ENCODE peak calls at places on chromosomes 3 and 15, in nine cellular contexts. One of them, this sample, is unnamed.

GRCh38 chr3:78645628-78646310 is 1122.0 kb downstream of the ROBO1 start:
- DNase-seq in hypothalamus: no peak
- DNase-seq in retina: peak
- DNase-seq in body of pancreas: no peak
- DNase-seq in fibroblast of pulmonary artery: peak
- DNase-seq in sciatic nerve: no peak
- DNase-seq in lower lobe of right lung: no peak
- DNase-seq in HTR-8/SVneo: peak
- DNase-seq in COR-L47: peak
- DNase-seq in this sample: peak

GRCh38 chr3:171186817-171187216 is 160.3 kb upstream of the SLC2A2 start:
- DNase-seq in body of pancreas: no peak
- DNase-seq in HTR-8/SVneo: no peak
- DNase-seq in lower lobe of right lung: no peak
- DNase-seq in COR-L47: no peak
- DNase-seq in hypothalamus: no peak
- DNase-seq in sciatic nerve: no peak
- DNase-seq in fibroblast of pulmonary artery: no peak
- DNase-seq in retina: no peak
- DNase-seq in this sample: no peak

GRCh38 chr15:92906563-92907081 is 6.5 kb downstream of the CHD2 start:
- DNase-seq in retina: no peak
- DNase-seq in HTR-8/SVneo: no peak
- DNase-seq in sciatic nerve: no peak
- DNase-seq in fibroblast of pulmonary artery: no peak
- DNase-seq in hypothalamus: no peak
- DNase-seq in body of pancreas: peak
- DNase-seq in lower lobe of right lung: no peak
- DNase-seq in COR-L47: no peak
- DNase-seq in this sample: peak

GRCh38 chr15:36808401-36809160 is 229.2 kb downstream of the CDIN1 start:
- DNase-seq in fibroblast of pulmonary artery: peak
- DNase-seq in COR-L47: no peak
- DNase-seq in lower lobe of right lung: no peak
- DNase-seq in HTR-8/SVneo: no peak
- DNase-seq in retina: no peak
- DNase-seq in sciatic nerve: no peak
- DNase-seq in body of pancreas: peak
- DNase-seq in hypothalamus: no peak
- DNase-seq in this sample: peak

GRCh38 chr3:89851974-89852621 is 744.7 kb downstream of the EPHA3 start:
- DNase-seq in body of pancreas: peak
- DNase-seq in retina: peak
- DNase-seq in COR-L47: no peak
- DNase-seq in HTR-8/SVneo: peak
- DNase-seq in sciatic nerve: peak
- DNase-seq in fibroblast of pulmonary artery: peak
- DNase-seq in hypothalamus: no peak
- DNase-seq in lower lobe of right lung: no peak
- DNase-seq in this sample: no peak

GRCh38 chr15:40338921-40339620 is 1.7 kb downstream of the CCDC9B start:
- DNase-seq in sciatic nerve: peak
- DNase-seq in COR-L47: no peak
- DNase-seq in fibroblast of pulmonary artery: peak
- DNase-seq in HTR-8/SVneo: peak
- DNase-seq in body of pancreas: peak
- DNase-seq in retina: no peak
- DNase-seq in hypothalamus: peak
- DNase-seq in lower lobe of right lung: no peak
- DNase-seq in this sample: peak

GRCh38 chr3:35664460-35664919 is 25.2 kb downstream of the ARPP21 start:
- DNase-seq in COR-L47: peak
- DNase-seq in sciatic nerve: peak
- DNase-seq in lower lobe of right lung: peak
- DNase-seq in hypothalamus: peak
- DNase-seq in fibroblast of pulmonary artery: peak
- DNase-seq in retina: peak
- DNase-seq in HTR-8/SVneo: no peak
- DNase-seq in body of pancreas: peak
- DNase-seq in this sample: peak

GRCh38 chr15:56913670-56914069 is 4.8 kb upstream of the TCF12 start:
- DNase-seq in sciatic nerve: no peak
- DNase-seq in body of pancreas: no peak
- DNase-seq in HTR-8/SVneo: no peak
- DNase-seq in lower lobe of right lung: no peak
- DNase-seq in COR-L47: no peak
- DNase-seq in retina: no peak
- DNase-seq in fibroblast of pulmonary artery: peak
- DNase-seq in hypothalamus: no peak
- DNase-seq in this sample: peak

GRCh38 chr3:182609575-182610156 is 183.6 kb upstream of the ATP11B start:
- DNase-seq in retina: no peak
- DNase-seq in fibroblast of pulmonary artery: no peak
- DNase-seq in COR-L47: peak
- DNase-seq in sciatic nerve: no peak
- DNase-seq in hypothalamus: no peak
- DNase-seq in lower lobe of right lung: peak
- DNase-seq in body of pancreas: peak
- DNase-seq in HTR-8/SVneo: no peak
- DNase-seq in this sample: no peak

GRCh38 chr3:55177749-55178148 is 249.9 kb upstream of the LRTM1 start:
- DNase-seq in hypothalamus: no peak
- DNase-seq in retina: no peak
- DNase-seq in COR-L47: no peak
- DNase-seq in fibroblast of pulmonary artery: peak
- DNase-seq in lower lobe of right lung: no peak
- DNase-seq in HTR-8/SVneo: no peak
- DNase-seq in body of pancreas: no peak
- DNase-seq in sciatic nerve: no peak
- DNase-seq in this sample: no peak

GRCh38 chr15:74171965-74172541 is 1.5 kb upstream of the ISLR start:
- DNase-seq in retina: no peak
- DNase-seq in HTR-8/SVneo: no peak
- DNase-seq in sciatic nerve: no peak
- DNase-seq in hypothalamus: no peak
- DNase-seq in fibroblast of pulmonary artery: no peak
- DNase-seq in COR-L47: no peak
- DNase-seq in body of pancreas: no peak
- DNase-seq in lower lobe of right lung: no peak
- DNase-seq in this sample: no peak

GRCh38 chr3:43691120-43692002 is 623 bp downstream of the ABHD5 start:
- DNase-seq in hypothalamus: peak
- DNase-seq in body of pancreas: peak
- DNase-seq in lower lobe of right lung: peak
- DNase-seq in sciatic nerve: peak
- DNase-seq in HTR-8/SVneo: peak
- DNase-seq in fibroblast of pulmonary artery: peak
- DNase-seq in retina: no peak
- DNase-seq in COR-L47: peak
- DNase-seq in this sample: peak

GRCh38 chr15:26656080-26656479 is 116.8 kb downstream of the GABRB3 start:
- DNase-seq in hypothalamus: no peak
- DNase-seq in sciatic nerve: no peak
- DNase-seq in body of pancreas: no peak
- DNase-seq in HTR-8/SVneo: no peak
- DNase-seq in retina: no peak
- DNase-seq in lower lobe of right lung: no peak
- DNase-seq in fibroblast of pulmonary artery: no peak
- DNase-seq in COR-L47: no peak
- DNase-seq in this sample: no peak